ENCODE peak calls at places on chromosomes 13 and 19, in five cellular contexts. One of them, this sample, is unnamed.

GRCh38 chr13:100208596-100208995 is 119.7 kb downstream of the PCCA start:
- DNase-seq in body of pancreas: no peak
- DNase-seq in NCI-H460: no peak
- DNase-seq in choroid plexus epithelial cell: no peak
- DNase-seq in activated naive CD4-positive, alpha-beta T cell treated with anti-CD3 and anti-CD28 coated beads for 36 hours: no peak
- DNase-seq in this sample: no peak

GRCh38 chr19:58001895-58002369 is 688 bp downstream of the ZNF606 start:
- DNase-seq in NCI-H460: no peak
- DNase-seq in activated naive CD4-positive, alpha-beta T cell treated with anti-CD3 and anti-CD28 coated beads for 36 hours: peak; percentile 19
- DNase-seq in body of pancreas: peak; percentile 21
- DNase-seq in choroid plexus epithelial cell: peak; percentile 36
- DNase-seq in this sample: peak; percentile 45

GRCh38 chr13:41854758-41855157 is 106.2 kb downstream of the VWA8 start:
- DNase-seq in body of pancreas: no peak
- DNase-seq in NCI-H460: no peak
- DNase-seq in choroid plexus epithelial cell: peak; percentile 30
- DNase-seq in activated naive CD4-positive, alpha-beta T cell treated with anti-CD3 and anti-CD28 coated beads for 36 hours: no peak
- DNase-seq in this sample: peak; percentile 12

GRCh38 chr13:83221813-83222241 is 660.4 kb downstream of the SLITRK1 start:
- DNase-seq in body of pancreas: no peak
- DNase-seq in choroid plexus epithelial cell: peak; percentile 83
- DNase-seq in activated naive CD4-positive, alpha-beta T cell treated with anti-CD3 and anti-CD28 coated beads for 36 hours: no peak
- DNase-seq in NCI-H460: no peak
- DNase-seq in this sample: no peak

GRCh38 chr13:93227906-93228801 is 1.5 kb downstream of the GPC6 start:
- DNase-seq in choroid plexus epithelial cell: peak; percentile 93
- DNase-seq in body of pancreas: peak; percentile 57
- DNase-seq in activated naive CD4-positive, alpha-beta T cell treated with anti-CD3 and anti-CD28 coated beads for 36 hours: no peak
- DNase-seq in NCI-H460: no peak
- DNase-seq in this sample: peak; percentile 93

GRCh38 chr13:110519046-110519445 is 42.5 kb downstream of the RAB20 start:
- DNase-seq in activated naive CD4-positive, alpha-beta T cell treated with anti-CD3 and anti-CD28 coated beads for 36 hours: no peak
- DNase-seq in choroid plexus epithelial cell: no peak
- DNase-seq in NCI-H460: no peak
- DNase-seq in body of pancreas: no peak
- DNase-seq in this sample: no peak

GRCh38 chr19:5030136-5030820 is 61.4 kb downstream of the KDM4B start:
- DNase-seq in body of pancreas: no peak
- DNase-seq in activated naive CD4-positive, alpha-beta T cell treated with anti-CD3 and anti-CD28 coated beads for 36 hours: no peak
- DNase-seq in NCI-H460: no peak
- DNase-seq in choroid plexus epithelial cell: no peak
- DNase-seq in this sample: no peak

GRCh38 chr13:99376132-99376531 is 68.9 kb upstream of the GPR183 start:
- DNase-seq in activated naive CD4-positive, alpha-beta T cell treated with anti-CD3 and anti-CD28 coated beads for 36 hours: no peak
- DNase-seq in body of pancreas: no peak
- DNase-seq in choroid plexus epithelial cell: no peak
- DNase-seq in NCI-H460: no peak
- DNase-seq in this sample: no peak

GRCh38 chr19:57465680-57466381 is 8.9 kb upstream of the VN1R1 start:
- DNase-seq in body of pancreas: no peak
- DNase-seq in NCI-H460: peak; percentile 31
- DNase-seq in choroid plexus epithelial cell: peak; percentile 25
- DNase-seq in activated naive CD4-positive, alpha-beta T cell treated with anti-CD3 and anti-CD28 coated beads for 36 hours: peak; percentile 30
- DNase-seq in this sample: peak; percentile 40

This sample was measured in cardiac muscle cell.